ENCODE peak calls at places on chromosome 11, in seven cellular contexts. One of them, this sample, is unnamed.

GRCh38 chr11:35647535-35648092 is 15.0 kb upstream of the TRIM44 start:
- DNase-seq in left lung: no peak
- DNase-seq in CD8-positive, alpha-beta memory T cell: no peak
- DNase-seq in breast epithelium: no peak
- DNase-seq in fibroblast of lung: no peak
- DNase-seq in tibial nerve: no peak
- DNase-seq in dorsolateral prefrontal cortex: no peak
- DNase-seq in this sample: no peak

GRCh38 chr11:298406-299065 is 790 bp downstream of the IFITM5 start:
- DNase-seq in breast epithelium: no peak
- DNase-seq in fibroblast of lung: no peak
- DNase-seq in left lung: peak; percentile 72
- DNase-seq in tibial nerve: no peak
- DNase-seq in CD8-positive, alpha-beta memory T cell: no peak
- DNase-seq in dorsolateral prefrontal cortex: peak; percentile 33
- DNase-seq in this sample: no peak

GRCh38 chr11:132821027-132821426 is 711.3 kb downstream of the OPCML start:
- DNase-seq in breast epithelium: no peak
- DNase-seq in tibial nerve: no peak
- DNase-seq in dorsolateral prefrontal cortex: no peak
- DNase-seq in left lung: no peak
- DNase-seq in fibroblast of lung: no peak
- DNase-seq in CD8-positive, alpha-beta memory T cell: no peak
- DNase-seq in this sample: no peak

GRCh38 chr11:73463359-73463758 is 87.2 kb downstream of the RELT start:
- DNase-seq in left lung: no peak
- DNase-seq in tibial nerve: no peak
- DNase-seq in CD8-positive, alpha-beta memory T cell: no peak
- DNase-seq in fibroblast of lung: peak; percentile 13
- DNase-seq in breast epithelium: no peak
- DNase-seq in dorsolateral prefrontal cortex: no peak
- DNase-seq in this sample: peak; percentile 12

GRCh38 chr11:12914401-12914912 is 94.7 kb upstream of the RASSF10 start:
- DNase-seq in breast epithelium: no peak
- DNase-seq in fibroblast of lung: peak; percentile 75
- DNase-seq in dorsolateral prefrontal cortex: peak; percentile 89
- DNase-seq in tibial nerve: no peak
- DNase-seq in CD8-positive, alpha-beta memory T cell: no peak
- DNase-seq in left lung: peak; percentile 64
- DNase-seq in this sample: peak; percentile 30

GRCh38 chr11:73267921-73268540 is 4.1 kb upstream of the P2RY6 start:
- DNase-seq in CD8-positive, alpha-beta memory T cell: no peak
- DNase-seq in tibial nerve: no peak
- DNase-seq in dorsolateral prefrontal cortex: no peak
- DNase-seq in fibroblast of lung: no peak
- DNase-seq in breast epithelium: no peak
- DNase-seq in left lung: no peak
- DNase-seq in this sample: no peak

GRCh38 chr11:108854366-108854765 is 189.5 kb downstream of the DDX10 start:
- DNase-seq in dorsolateral prefrontal cortex: no peak
- DNase-seq in CD8-positive, alpha-beta memory T cell: no peak
- DNase-seq in fibroblast of lung: no peak
- DNase-seq in left lung: no peak
- DNase-seq in tibial nerve: no peak
- DNase-seq in breast epithelium: no peak
- DNase-seq in this sample: no peak

GRCh38 chr11:101445761-101446160 is 138.0 kb downstream of the TRPC6 start:
- DNase-seq in tibial nerve: no peak
- DNase-seq in dorsolateral prefrontal cortex: no peak
- DNase-seq in CD8-positive, alpha-beta memory T cell: no peak
- DNase-seq in left lung: no peak
- DNase-seq in fibroblast of lung: no peak
- DNase-seq in breast epithelium: no peak
- DNase-seq in this sample: peak; percentile 79

GRCh38 chr11:74522776-74523175 is 29.3 kb upstream of the LIPT2 start:
- DNase-seq in breast epithelium: no peak
- DNase-seq in tibial nerve: no peak
- DNase-seq in left lung: no peak
- DNase-seq in fibroblast of lung: no peak
- DNase-seq in dorsolateral prefrontal cortex: no peak
- DNase-seq in CD8-positive, alpha-beta memory T cell: no peak
- DNase-seq in this sample: peak; percentile 82

GRCh38 chr11:132114185-132114584 is 743.8 kb downstream of the NTM start:
- DNase-seq in dorsolateral prefrontal cortex: no peak
- DNase-seq in fibroblast of lung: no peak
- DNase-seq in left lung: no peak
- DNase-seq in breast epithelium: no peak
- DNase-seq in CD8-positive, alpha-beta memory T cell: no peak
- DNase-seq in tibial nerve: peak; percentile 41
- DNase-seq in this sample: peak; percentile 55

GRCh38 chr11:117915219-117915618 is 14.0 kb downstream of the TMPRSS13 start:
- DNase-seq in CD8-positive, alpha-beta memory T cell: no peak
- DNase-seq in left lung: no peak
- DNase-seq in dorsolateral prefrontal cortex: peak; percentile 12
- DNase-seq in tibial nerve: no peak
- DNase-seq in fibroblast of lung: no peak
- DNase-seq in breast epithelium: peak; percentile 48
- DNase-seq in this sample: no peak

GRCh38 chr11:106133529-106133928 is 56.1 kb downstream of the AASDHPPT start:
- DNase-seq in fibroblast of lung: peak; percentile 26
- DNase-seq in tibial nerve: no peak
- DNase-seq in left lung: no peak
- DNase-seq in breast epithelium: no peak
- DNase-seq in dorsolateral prefrontal cortex: no peak
- DNase-seq in CD8-positive, alpha-beta memory T cell: no peak
- DNase-seq in this sample: peak; percentile 32

GRCh38 chr11:94309757-94310156 is 5.4 kb downstream of the IZUMO1R start:
- DNase-seq in dorsolateral prefrontal cortex: no peak
- DNase-seq in left lung: no peak
- DNase-seq in breast epithelium: no peak
- DNase-seq in fibroblast of lung: no peak
- DNase-seq in CD8-positive, alpha-beta memory T cell: no peak
- DNase-seq in tibial nerve: no peak
- DNase-seq in this sample: peak; percentile 83

GRCh38 chr11:44467413-44467812 is 98.0 kb upstream of the CD82 start:
- DNase-seq in fibroblast of lung: no peak
- DNase-seq in dorsolateral prefrontal cortex: no peak
- DNase-seq in tibial nerve: no peak
- DNase-seq in breast epithelium: no peak
- DNase-seq in left lung: no peak
- DNase-seq in CD8-positive, alpha-beta memory T cell: no peak
- DNase-seq in this sample: no peak

GRCh38 chr11:44467931-44468330 is 97.5 kb upstream of the CD82 start:
- DNase-seq in tibial nerve: no peak
- DNase-seq in fibroblast of lung: no peak
- DNase-seq in dorsolateral prefrontal cortex: no peak
- DNase-seq in CD8-positive, alpha-beta memory T cell: no peak
- DNase-seq in left lung: no peak
- DNase-seq in breast epithelium: no peak
- DNase-seq in this sample: no peak

GRCh38 chr11:44468338-44468988 is 97.0 kb upstream of the CD82 start:
- DNase-seq in dorsolateral prefrontal cortex: no peak
- DNase-seq in CD8-positive, alpha-beta memory T cell: no peak
- DNase-seq in tibial nerve: no peak
- DNase-seq in left lung: no peak
- DNase-seq in breast epithelium: no peak
- DNase-seq in fibroblast of lung: no peak
- DNase-seq in this sample: no peak

GRCh38 chr11:44464741-44465140 is 100.7 kb upstream of the CD82 start:
- DNase-seq in breast epithelium: no peak
- DNase-seq in left lung: no peak
- DNase-seq in tibial nerve: no peak
- DNase-seq in dorsolateral prefrontal cortex: no peak
- DNase-seq in CD8-positive, alpha-beta memory T cell: no peak
- DNase-seq in fibroblast of lung: no peak
- DNase-seq in this sample: peak; percentile 37

GRCh38 chr11:44466531-44467179 is 98.8 kb upstream of the CD82 start:
- DNase-seq in CD8-positive, alpha-beta memory T cell: no peak
- DNase-seq in tibial nerve: no peak
- DNase-seq in breast epithelium: no peak
- DNase-seq in left lung: no peak
- DNase-seq in fibroblast of lung: no peak
- DNase-seq in dorsolateral prefrontal cortex: no peak
- DNase-seq in this sample: no peak
- H3K27me3 ChIP-seq in CD8-positive, alpha-beta memory T cell: no peaks in the 10 kb centered on the region
- H3K27me3 ChIP-seq in tibial nerve: no peaks in the 10 kb centered on the region
- H3K27me3 ChIP-seq in breast epithelium: no peaks in the 10 kb centered on the region
- H3K27me3 ChIP-seq in left lung: peaks cover 22% of the 10 kb centered on the region
- H3K27me3 ChIP-seq in fibroblast of lung: peaks cover 3% of the 10 kb centered on the region
- H3K27me3 ChIP-seq in dorsolateral prefrontal cortex: no peaks in the 10 kb centered on the region
- H3K27me3 ChIP-seq in this sample: peaks cover 9% of the 10 kb centered on the region

DNA sequence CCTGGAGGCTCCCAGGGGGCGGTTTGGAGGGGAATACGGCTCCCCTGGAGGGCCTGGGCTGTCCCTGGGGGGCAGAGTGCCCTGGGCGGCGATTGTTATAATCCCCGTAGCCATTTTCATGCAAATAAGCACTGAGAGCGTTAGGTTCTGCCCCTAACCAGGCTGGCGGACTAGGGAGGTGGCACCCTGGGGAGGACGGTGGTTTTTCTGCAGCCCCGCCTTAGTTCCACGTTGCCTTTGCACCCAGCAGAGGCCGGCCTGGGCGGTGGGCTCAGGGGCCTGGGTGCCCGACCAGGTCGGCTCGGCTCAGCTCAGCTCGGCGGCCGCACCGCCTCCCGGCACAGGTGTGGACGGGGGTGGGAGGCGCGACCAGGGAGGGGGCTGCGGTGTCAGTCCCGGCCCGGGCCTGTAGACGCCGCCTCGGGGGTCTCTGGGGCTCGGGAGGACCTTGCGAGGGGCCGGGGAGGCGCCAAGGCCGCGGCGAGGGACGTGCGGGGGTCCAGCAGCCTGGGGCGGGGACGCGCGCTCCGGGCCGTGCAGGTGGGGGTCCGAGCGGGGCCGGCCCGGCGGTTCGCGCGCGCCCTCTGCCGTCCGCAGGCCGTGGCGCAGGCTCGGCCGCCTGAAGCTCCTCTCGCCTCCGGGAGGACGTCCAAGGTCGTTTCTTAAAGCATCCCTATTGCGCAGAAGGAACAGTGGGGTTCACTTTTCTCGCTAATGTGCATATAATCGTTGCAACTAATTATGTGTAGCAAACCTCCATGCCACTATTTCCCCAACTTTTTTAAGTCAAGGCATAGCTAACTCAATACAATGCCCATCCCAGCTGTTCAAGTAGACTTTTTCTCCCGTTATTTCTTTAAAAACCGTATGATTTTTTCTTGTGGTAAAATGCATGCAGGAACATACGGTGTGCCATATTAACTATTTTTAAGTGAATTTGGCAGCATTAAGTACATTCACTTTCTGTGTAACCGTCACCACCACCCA is 2.5 kb upstream of the DUSP8 start:
- DNase-seq in left lung: peak; percentile 90
- DNase-seq in fibroblast of lung: peak; percentile 49
- DNase-seq in CD8-positive, alpha-beta memory T cell: peak; percentile 55
- DNase-seq in breast epithelium: no peak
- DNase-seq in tibial nerve: no peak
- DNase-seq in dorsolateral prefrontal cortex: peak; percentile 47
- DNase-seq in this sample: peak; percentile 59
- H3K27me3 ChIP-seq in left lung: peaks cover 64% of the 10 kb centered on the region
- H3K27me3 ChIP-seq in fibroblast of lung: peaks cover 28% of the 10 kb centered on the region
- H3K27me3 ChIP-seq in CD8-positive, alpha-beta memory T cell: peaks cover 4% of the 10 kb centered on the region
- H3K27me3 ChIP-seq in breast epithelium: no peaks in the 10 kb centered on the region
- H3K27me3 ChIP-seq in tibial nerve: no peaks in the 10 kb centered on the region
- H3K27me3 ChIP-seq in dorsolateral prefrontal cortex: no peaks in the 10 kb centered on the region
- H3K27me3 ChIP-seq in this sample: peaks cover 16% of the 10 kb centered on the region

GRCh38 chr11:77590194-77590591 is 440 bp downstream of the AQP11 start:
- DNase-seq in tibial nerve: peak; percentile 18
- DNase-seq in fibroblast of lung: peak; percentile 46
- DNase-seq in left lung: no peak
- DNase-seq in CD8-positive, alpha-beta memory T cell: no peak
- DNase-seq in breast epithelium: no peak
- DNase-seq in dorsolateral prefrontal cortex: peak; percentile 75
- DNase-seq in this sample: peak; percentile 73
- H3K27me3 ChIP-seq in tibial nerve: no peaks in the 10 kb centered on the region
- H3K27me3 ChIP-seq in fibroblast of lung: no peaks in the 10 kb centered on the region
- H3K27me3 ChIP-seq in left lung: peaks cover 14% of the 10 kb centered on the region
- H3K27me3 ChIP-seq in CD8-positive, alpha-beta memory T cell: no peaks in the 10 kb centered on the region
- H3K27me3 ChIP-seq in breast epithelium: no peaks in the 10 kb centered on the region
- H3K27me3 ChIP-seq in dorsolateral prefrontal cortex: no peaks in the 10 kb centered on the region
- H3K27me3 ChIP-seq in this sample: no peaks in the 10 kb centered on the region

GRCh38 chr11:17153759-17154158 is 54.0 kb downstream of the PIK3C2A start:
- DNase-seq in breast epithelium: no peak
- DNase-seq in tibial nerve: no peak
- DNase-seq in left lung: no peak
- DNase-seq in dorsolateral prefrontal cortex: no peak
- DNase-seq in fibroblast of lung: no peak
- DNase-seq in CD8-positive, alpha-beta memory T cell: no peak
- DNase-seq in this sample: no peak
- H3K27me3 ChIP-seq in breast epithelium: no peaks in the 10 kb centered on the region
- H3K27me3 ChIP-seq in tibial nerve: no peaks in the 10 kb centered on the region
- H3K27me3 ChIP-seq in left lung: no peaks in the 10 kb centered on the region
- H3K27me3 ChIP-seq in dorsolateral prefrontal cortex: no peaks in the 10 kb centered on the region
- H3K27me3 ChIP-seq in fibroblast of lung: no peaks in the 10 kb centered on the region
- H3K27me3 ChIP-seq in CD8-positive, alpha-beta memory T cell: no peaks in the 10 kb centered on the region
- H3K27me3 ChIP-seq in this sample: no peaks in the 10 kb centered on the region

DNA sequence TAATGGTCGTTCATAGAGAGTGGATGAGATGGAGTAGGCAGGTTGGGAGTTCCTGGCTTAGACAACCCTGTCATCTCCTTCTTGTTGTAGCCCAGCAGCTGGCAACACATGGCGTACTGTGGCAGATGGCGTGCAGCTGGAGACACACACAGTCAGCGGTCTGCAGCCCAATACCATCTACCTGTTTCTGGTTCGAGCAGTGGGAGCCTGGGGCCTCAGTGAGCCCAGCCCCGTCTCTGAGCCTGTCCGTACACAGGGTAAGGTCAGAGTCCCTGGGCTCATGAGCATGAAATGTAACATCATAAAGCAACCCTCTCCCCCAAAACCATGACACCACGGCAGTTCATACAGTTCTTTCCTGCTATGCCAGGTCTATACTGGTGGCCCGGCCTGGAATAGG is 8.7 kb downstream of the ROBO3 start:
- DNase-seq in left lung: no peak
- DNase-seq in dorsolateral prefrontal cortex: no peak
- DNase-seq in fibroblast of lung: no peak
- DNase-seq in CD8-positive, alpha-beta memory T cell: no peak
- DNase-seq in tibial nerve: no peak
- DNase-seq in breast epithelium: no peak
- DNase-seq in this sample: no peak
- H3K27me3 ChIP-seq in left lung: peaks cover 89% of the 10 kb centered on the region
- H3K27me3 ChIP-seq in dorsolateral prefrontal cortex: peaks cover 24% of the 10 kb centered on the region
- H3K27me3 ChIP-seq in fibroblast of lung: peaks cover 35% of the 10 kb centered on the region
- H3K27me3 ChIP-seq in CD8-positive, alpha-beta memory T cell: peaks cover 16% of the 10 kb centered on the region
- H3K27me3 ChIP-seq in tibial nerve: no peaks in the 10 kb centered on the region
- H3K27me3 ChIP-seq in breast epithelium: peaks cover 5% of the 10 kb centered on the region
- H3K27me3 ChIP-seq in this sample: peaks cover under 1% of the 10 kb centered on the region

GRCh38 chr11:70505331-70505731 is 107.0 kb downstream of the CTTN start:
- DNase-seq in breast epithelium: peak; percentile 37
- DNase-seq in fibroblast of lung: no peak
- DNase-seq in dorsolateral prefrontal cortex: no peak
- DNase-seq in left lung: peak; percentile 64
- DNase-seq in tibial nerve: no peak
- DNase-seq in CD8-positive, alpha-beta memory T cell: no peak
- DNase-seq in this sample: no peak
- H3K27me3 ChIP-seq in breast epithelium: no peaks in the 10 kb centered on the region
- H3K27me3 ChIP-seq in fibroblast of lung: no peaks in the 10 kb centered on the region
- H3K27me3 ChIP-seq in dorsolateral prefrontal cortex: no peaks in the 10 kb centered on the region
- H3K27me3 ChIP-seq in left lung: no peaks in the 10 kb centered on the region
- H3K27me3 ChIP-seq in tibial nerve: no peaks in the 10 kb centered on the region
- H3K27me3 ChIP-seq in CD8-positive, alpha-beta memory T cell: no peaks in the 10 kb centered on the region
- H3K27me3 ChIP-seq in this sample: no peaks in the 10 kb centered on the region

GRCh38 chr11:27848423-27848822 is 148.2 kb upstream of the BDNF start:
- DNase-seq in tibial nerve: no peak
- DNase-seq in left lung: no peak
- DNase-seq in fibroblast of lung: no peak
- DNase-seq in CD8-positive, alpha-beta memory T cell: no peak
- DNase-seq in dorsolateral prefrontal cortex: no peak
- DNase-seq in breast epithelium: no peak
- DNase-seq in this sample: no peak
- H3K27me3 ChIP-seq in tibial nerve: no peaks in the 10 kb centered on the region
- H3K27me3 ChIP-seq in left lung: no peaks in the 10 kb centered on the region
- H3K27me3 ChIP-seq in fibroblast of lung: peaks cover 2% of the 10 kb centered on the region
- H3K27me3 ChIP-seq in CD8-positive, alpha-beta memory T cell: no peaks in the 10 kb centered on the region
- H3K27me3 ChIP-seq in dorsolateral prefrontal cortex: no peaks in the 10 kb centered on the region
- H3K27me3 ChIP-seq in breast epithelium: no peaks in the 10 kb centered on the region
- H3K27me3 ChIP-seq in this sample: no peaks in the 10 kb centered on the region

This sample was measured in PC-3.